ENCODE peak calls at places on chromosomes 5 and 9, in six cellular contexts. U, M, J, Q, T and K are unnamed samples.

GRCh38 chr5:136106351-136106750 is 26.3 kb upstream of the SMAD5 start:
- DNase-seq in T (no peak), J (no peak), Q (no peak), U (no peak), M (no peak), K (no peak)

GRCh38 chr5:150595466-150596031 is 44.9 kb upstream of the SYNPO start:
- DNase-seq in U (no peak), Q (no peak), M (peak; percentile 86), T (no peak), J (no peak), K (no peak)

GRCh38 chr5:15074651-15075050 is 203.1 kb upstream of the ANKH start:
- DNase-seq in T (no peak), M (no peak), U (no peak), J (no peak), Q (no peak), K (no peak)

GRCh38 chr5:119269061-119269579 is 86.7 kb upstream of the TNFAIP8 start:
- DNase-seq in M (no peak), U (peak; percentile 25), Q (peak; percentile 18), J (no peak), T (no peak), K (peak; percentile 53)

GRCh38 chr9:125748511-125749099 is 1.4 kb downstream of the PBX3 start:
- DNase-seq in Q (no peak), J (no peak), U (peak; percentile 13), M (peak; percentile 54), T (no peak), K (no peak)

GRCh38 chr9:1267581-1267980 is 217.4 kb downstream of the DMRT2 start:
- DNase-seq in T (no peak), J (no peak), M (no peak), U (no peak), Q (no peak), K (no peak)

GRCh38 chr9:9753266-9753665 is 859.5 kb downstream of the PTPRD start:
- DNase-seq in M (no peak), T (no peak), Q (no peak), J (no peak), U (no peak), K (no peak)

GRCh38 chr9:7879551-7880245 is 80.1 kb upstream of the DMAC1 start:
- DNase-seq in J (peak; percentile 10), Q (no peak), U (no peak), M (peak; percentile 30), T (no peak), K (peak; percentile 5)

GRCh38 chr9:6184749-6185645 is 30.6 kb upstream of the IL33 start:
- DNase-seq in U (no peak), T (no peak), J (no peak), M (peak; percentile 44), Q (no peak), K (no peak)

GRCh38 chr5:78509884-78510769 is 138.4 kb downstream of the LHFPL2 start:
- DNase-seq in U (peak; percentile 81), J (no peak), M (peak; percentile 89), T (no peak), Q (no peak), K (peak; percentile 18)

GRCh38 chr9:136882109-136882946 is 4.0 kb upstream of the TRAF2 start:
- DNase-seq in U (peak; percentile 42), T (peak; percentile 81), M (peak; percentile 80), J (no peak), Q (no peak), K (peak; percentile 80)

GRCh38 chr5:115467631-115468030 is 76.9 kb downstream of the FEM1C start:
- DNase-seq in J (no peak), T (no peak), M (no peak), Q (no peak), U (no peak), K (no peak)

GRCh38 chr9:128242828-128243485 is 32.9 kb downstream of the GOLGA2 start:
- DNase-seq in U (peak; percentile 58), J (no peak), T (no peak), M (peak; percentile 81), Q (no peak), K (no peak)

GRCh38 chr9:103867886-103868285 is 226.2 kb upstream of the SMC2 start:
- DNase-seq in T (no peak), U (no peak), M (no peak), J (no peak), Q (no peak), K (no peak)

GRCh38 chr5:174444791-174445190 is 279.6 kb upstream of the MSX2 start:
- DNase-seq in J (no peak), U (no peak), Q (no peak), M (no peak), T (no peak), K (no peak)

GRCh38 chr9:130912932-130913598 is 16.5 kb upstream of the QRFP start:
- DNase-seq in U (peak; percentile 35), J (no peak), M (peak; percentile 76), T (no peak), Q (no peak), K (no peak)

GRCh38 chr9:78972303-78973002 is 599.3 kb upstream of the TLE4 start:
- DNase-seq in Q (no peak), M (no peak), U (no peak), J (no peak), T (no peak), K (no peak)

GRCh38 chr9:101458955-101459631 is 23.5 kb upstream of the ALDOB start:
- DNase-seq in Q (peak; percentile 67), M (no peak), U (no peak), T (peak; percentile 52), J (peak; percentile 51), K (peak; percentile 27)

GRCh38 chr9:93673271-93673843 is 97.0 kb downstream of the PHF2 start:
- DNase-seq in Q (no peak), U (peak; percentile 48), J (no peak), M (peak; percentile 77), T (no peak), K (no peak)

DNA sequence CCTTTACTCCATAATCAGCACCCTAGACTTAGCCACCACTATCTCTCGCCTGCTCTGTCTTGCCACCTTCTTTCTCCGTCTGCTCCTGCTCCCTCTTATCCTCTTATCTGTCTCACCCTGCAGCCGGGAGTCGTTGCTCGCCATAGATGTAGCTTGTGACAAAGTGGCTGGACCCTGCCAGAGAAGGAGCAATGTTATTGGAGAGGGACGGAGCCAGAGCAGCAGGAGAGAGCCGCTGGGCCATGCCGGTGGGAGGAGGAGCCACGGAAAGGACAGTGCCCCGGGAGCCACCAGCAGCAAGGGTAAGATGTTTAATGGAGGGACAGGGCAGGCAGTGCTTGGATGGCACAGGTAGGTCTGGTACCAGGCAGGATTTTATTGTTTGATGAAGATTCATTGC is 137.3 kb downstream of the SEC61B start:
- DNase-seq in J (no peak), Q (no peak), M (no peak), T (no peak), U (no peak), K (no peak)
- H3K27me3 ChIP-seq in J (no peaks in the 10 kb centered on the region), Q (no peaks in the 10 kb centered on the region), M (no peaks in the 10 kb centered on the region), T (no peaks in the 10 kb centered on the region), U (peaks cover 15% of the 10 kb centered on the region), K (no peaks in the 10 kb centered on the region)

GRCh38 chr5:88658005-88658404 is 225.0 kb downstream of the MEF2C start:
- DNase-seq in U (no peak), M (no peak), J (no peak), Q (no peak), T (no peak), K (no peak)

GRCh38 chr5:88660326-88660946 is 222.5 kb downstream of the MEF2C start:
- DNase-seq in T (no peak), M (no peak), Q (no peak), J (no peak), U (no peak), K (no peak)

GRCh38 chr5:88661870-88662207 is 221.1 kb downstream of the MEF2C start:
- DNase-seq in M (no peak), Q (no peak), U (no peak), T (no peak), J (no peak), K (no peak)

GRCh38 chr5:88660947-88661869 is 221.8 kb downstream of the MEF2C start:
- DNase-seq in M (peak; percentile 81), U (no peak), Q (no peak), J (no peak), T (peak; percentile 97), K (no peak)

DNA sequence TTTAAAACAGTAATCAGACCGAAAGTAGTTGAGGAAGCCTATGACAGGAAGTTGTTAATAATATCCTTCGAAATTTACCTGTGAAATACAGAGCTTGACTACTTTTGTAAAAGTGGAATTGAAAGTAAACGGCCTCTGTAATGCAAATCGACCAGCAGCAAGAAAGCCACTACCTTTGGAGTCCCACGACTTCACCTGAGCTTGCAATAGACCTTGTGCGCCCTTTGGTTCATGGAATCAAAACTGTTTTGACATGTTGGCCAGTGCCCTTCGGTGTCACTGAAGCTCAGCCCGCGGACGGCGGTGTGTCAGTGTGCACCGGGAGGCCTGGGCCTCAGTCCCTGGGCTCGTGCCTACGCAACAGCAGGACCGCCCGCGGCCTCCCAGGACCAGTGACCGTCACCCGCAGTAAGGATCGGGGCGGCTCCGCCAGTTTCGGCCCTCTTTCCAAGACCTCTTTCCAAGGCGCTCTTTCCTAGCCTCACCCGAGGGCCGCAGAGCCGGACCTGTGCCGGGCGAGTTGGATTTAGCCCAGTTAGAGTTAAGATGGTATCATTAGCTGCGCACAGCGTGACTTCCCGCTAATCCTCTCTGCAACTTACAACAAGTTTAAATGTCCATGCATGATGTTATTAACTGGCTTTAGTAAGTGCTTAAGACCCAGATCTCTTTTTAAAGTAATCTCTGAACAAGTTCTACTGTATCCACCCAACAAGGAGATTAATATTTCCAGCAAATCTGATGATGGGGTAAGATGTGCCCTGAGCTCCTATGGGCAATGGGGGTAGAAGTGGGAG is 223.3 kb downstream of the MEF2C start:
- DNase-seq in U (no peak), T (no peak), Q (no peak), M (peak; percentile 35), J (no peak), K (no peak)
- H3K27me3 ChIP-seq in U (peaks cover 99% of the 10 kb centered on the region), T (no peaks in the 10 kb centered on the region), Q (peaks cover 17% of the 10 kb centered on the region), M (peaks cover 15% of the 10 kb centered on the region), J (peaks cover 14% of the 10 kb centered on the region), K (peaks cover 47% of the 10 kb centered on the region)

GRCh38 chr5:176712546-176713297 is 65.4 kb downstream of the TSPAN17 start:
- DNase-seq in J (no peak), T (no peak), M (no peak), U (no peak), Q (no peak), K (no peak)
- H3K27me3 ChIP-seq in J (no peaks in the 10 kb centered on the region), T (peaks cover 91% of the 10 kb centered on the region), M (no peaks in the 10 kb centered on the region), U (peaks cover 53% of the 10 kb centered on the region), Q (no peaks in the 10 kb centered on the region), K (no peaks in the 10 kb centered on the region)

GRCh38 chr5:73179730-73180129 is 6.7 kb downstream of the TMEM174 start:
- DNase-seq in M (no peak), U (no peak), T (no peak), Q (no peak), J (no peak), K (no peak)

GRCh38 chr5:73174100-73174815 is 1.3 kb downstream of the TMEM174 start:
- DNase-seq in Q (no peak), U (no peak), M (no peak), T (no peak), J (no peak), K (no peak)

GRCh38 chr5:73178265-73178664 is 5.3 kb downstream of the TMEM174 start:
- DNase-seq in T (no peak), M (no peak), Q (no peak), U (no peak), J (no peak), K (no peak)

GRCh38 chr5:73172893-73173292 is at the start of gene TMEM174:
- DNase-seq in U (no peak), J (no peak), T (no peak), M (no peak), Q (no peak), K (no peak)

DNA sequence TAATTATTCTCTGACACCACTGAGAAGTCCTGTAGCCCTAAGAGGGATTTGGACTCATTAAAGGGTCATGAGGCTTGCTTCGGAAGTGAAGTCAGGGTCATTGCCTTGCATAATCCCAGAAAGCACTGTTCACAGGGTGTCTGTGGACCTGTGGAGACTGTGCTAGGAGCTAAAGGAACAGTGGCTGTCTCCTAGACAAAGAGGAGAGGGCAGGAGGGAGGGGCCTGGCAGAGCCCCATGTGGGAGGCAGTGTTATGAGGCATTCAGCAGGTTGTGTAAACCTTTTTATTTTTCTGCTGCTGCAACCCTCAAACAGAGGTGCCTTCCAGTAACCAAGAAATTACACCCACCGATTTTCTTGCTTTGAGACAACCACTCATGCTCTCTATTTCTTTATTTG is 3.3 kb downstream of the TMEM174 start:
- DNase-seq in U (no peak), T (no peak), M (no peak), Q (no peak), J (no peak), K (no peak)
- H3K27me3 ChIP-seq in U (peaks cover 78% of the 10 kb centered on the region), T (no peaks in the 10 kb centered on the region), M (no peaks in the 10 kb centered on the region), Q (no peaks in the 10 kb centered on the region), J (no peaks in the 10 kb centered on the region), K (no peaks in the 10 kb centered on the region)